ENCODE peak calls at places on chromosomes 3 and 15, in eight cellular contexts. P is Peyer's patch, W is breast epithelium, X is gastrocnemius medialis, B is AG09309, K is H9, R is nephron progenitor cell, C is tibial artery. H is an unnamed sample.

GRCh38 chr15:70488002-70488605 is 275.3 kb downstream of the UACA start:
- DNase-seq in P (peak; percentile 76), W (peak; percentile 68), X (peak; percentile 52), B (no peak), K (peak; percentile 75), R (peak; percentile 85), C (peak; percentile 83), H (peak; percentile 81)

GRCh38 chr15:63367900-63368299 is 13.7 kb downstream of the CA12 start:
- DNase-seq in P (no peak), W (no peak), X (no peak), B (no peak), K (no peak), R (no peak), C (no peak), H (no peak)

GRCh38 chr3:65928110-65928509 is 110.6 kb downstream of the MAGI1 start:
- DNase-seq in P (no peak), W (no peak), X (no peak), B (no peak), K (no peak), R (no peak), C (no peak), H (no peak)

GRCh38 chr3:50157821-50158556 is 2.9 kb downstream of the SEMA3F start:
- DNase-seq in P (no peak), W (peak; percentile 58), X (no peak), B (no peak), K (no peak), R (no peak), C (no peak), H (no peak)

GRCh38 chr3:136838641-136839555 is 20.0 kb downstream of the SLC35G2 start:
- DNase-seq in P (no peak), W (no peak), X (no peak), B (no peak), K (no peak), R (no peak), C (no peak), H (no peak)

GRCh38 chr3:159928692-159929091 is 59.9 kb upstream of the IL12A start:
- DNase-seq in P (no peak), W (no peak), X (no peak), B (peak; percentile 100), K (no peak), R (no peak), C (no peak), H (no peak)

GRCh38 chr15:39488498-39488897 is 92.4 kb upstream of the THBS1 start:
- DNase-seq in P (no peak), W (peak; percentile 40), X (no peak), B (no peak), K (no peak), R (no peak), C (no peak), H (no peak)

GRCh38 chr3:182244222-182244971 is 532.7 kb downstream of the SOX2 start:
- DNase-seq in P (no peak), W (no peak), X (no peak), B (no peak), K (no peak), R (no peak), C (no peak), H (peak; percentile 26)

GRCh38 chr3:88033806-88034205 is 25.0 kb downstream of the CGGBP1 start:
- DNase-seq in P (no peak), W (no peak), X (no peak), B (no peak), K (no peak), R (no peak), C (no peak), H (no peak)

GRCh38 chr3:22372292-22372949 is 621.4 kb upstream of the ZNF385D start:
- DNase-seq in P (no peak), W (no peak), X (no peak), B (no peak), K (peak; percentile 62), R (peak; percentile 76), C (no peak), H (peak; percentile 46)

GRCh38 chr3:16377196-16377595 is 112.2 kb downstream of the OXNAD1 start:
- DNase-seq in P (peak; percentile 24), W (no peak), X (no peak), B (no peak), K (no peak), R (no peak), C (no peak), H (no peak)

GRCh38 chr3:159234306-159234705 is 432.5 kb downstream of the MFSD1 start:
- DNase-seq in P (no peak), W (no peak), X (no peak), B (peak; percentile 45), K (no peak), R (no peak), C (no peak), H (no peak)

GRCh38 chr3:82376883-82377282 is 615.4 kb upstream of the GBE1 start:
- DNase-seq in P (no peak), W (no peak), X (no peak), B (no peak), K (no peak), R (no peak), C (no peak), H (no peak)

GRCh38 chr15:74062236-74062635 is 20.1 kb downstream of the GOLGA6A start:
- DNase-seq in P (no peak), W (no peak), X (no peak), B (no peak), K (no peak), R (no peak), C (no peak), H (no peak)

GRCh38 chr3:107375682-107376081 is 1.6 kb upstream of the CCDC54 start:
- DNase-seq in P (no peak), W (no peak), X (no peak), B (no peak), K (no peak), R (no peak), C (no peak), H (no peak)

GRCh38 chr15:40825661-40826088 is 2.8 kb downstream of the PPP1R14D start:
- DNase-seq in P (no peak), W (no peak), X (no peak), B (peak; percentile 16), K (no peak), R (no peak), C (no peak), H (no peak)

DNA sequence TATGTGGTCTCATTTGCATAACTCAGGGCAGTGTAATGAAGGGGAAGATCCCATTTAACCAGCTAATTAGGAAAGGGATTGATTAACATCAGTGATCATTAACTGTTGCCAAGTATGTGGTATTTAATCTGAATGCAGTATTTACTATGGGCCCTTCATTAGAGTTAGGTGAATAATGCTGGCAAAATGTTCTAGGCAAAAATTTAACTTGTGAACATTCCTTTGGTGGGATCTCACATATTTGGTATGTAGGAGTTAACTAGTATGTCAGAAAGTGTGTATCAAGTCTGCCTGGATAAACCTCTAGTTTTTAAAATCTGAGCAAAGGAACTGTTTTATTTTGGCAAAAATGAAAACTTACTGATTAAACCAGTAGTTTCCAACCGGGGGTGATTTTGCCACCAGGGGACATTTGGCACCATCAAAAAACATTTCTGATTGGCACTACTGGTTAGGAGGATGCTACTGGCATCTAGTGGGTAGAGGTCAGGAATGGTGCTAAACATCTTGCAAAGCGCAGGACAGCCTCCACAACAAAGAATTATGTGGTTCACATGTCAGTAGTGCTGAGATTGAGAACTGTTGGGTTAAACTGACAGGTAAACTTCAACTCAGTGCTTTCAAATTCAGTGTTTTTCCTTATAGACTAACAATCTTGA is 22.5 kb downstream of the LRTM1 start:
- DNase-seq in P (no peak), W (no peak), X (no peak), B (no peak), K (no peak), R (no peak), C (no peak), H (no peak)
- TF ChIP-seq CTCF in P (no peak), W (no peak), X (no peak), B (no peak), K (no peak), R (no peak), C (no peak), H (no peak)

DNA sequence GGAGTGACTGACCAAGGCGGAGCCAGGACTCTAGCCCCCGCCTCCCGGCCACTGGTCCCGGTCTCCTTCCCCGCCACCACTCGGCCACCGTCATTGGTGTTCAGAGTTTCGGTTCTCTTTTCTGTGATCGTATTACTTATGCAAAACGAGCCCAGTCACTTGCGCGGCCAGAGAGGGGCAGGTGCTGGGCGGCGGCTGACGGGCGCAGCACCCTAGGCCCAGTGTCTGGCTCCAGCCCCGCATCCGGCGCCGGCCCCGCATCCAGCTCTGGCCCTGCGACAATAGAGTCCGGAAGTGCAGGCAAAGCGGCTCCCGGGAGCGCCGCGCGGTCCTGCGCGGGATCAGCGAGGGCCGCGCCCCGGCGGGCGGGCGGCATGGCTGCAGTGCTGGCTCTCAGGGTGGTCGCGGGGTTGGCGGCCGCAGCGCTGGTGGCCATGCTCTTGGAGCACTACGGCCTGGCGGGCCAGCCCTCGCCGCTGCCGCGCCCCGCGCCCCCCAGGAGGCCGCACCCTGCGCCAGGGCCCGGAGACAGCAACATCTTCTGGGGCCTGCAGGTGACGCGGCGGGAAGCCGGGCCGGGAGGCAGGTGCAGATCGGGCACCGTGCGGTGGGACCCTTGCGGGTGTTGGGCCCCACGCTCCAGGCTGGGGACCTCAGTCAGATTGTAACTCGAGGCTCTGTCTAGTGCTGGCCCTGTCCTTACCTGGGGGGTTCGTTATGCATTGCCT is at the start of gene TMEM62:
- DNase-seq in P (peak; percentile 90), W (peak; percentile 78), X (peak; percentile 83), B (peak; percentile 1), K (peak; percentile 81), R (peak; percentile 76), C (peak; percentile 93), H (peak; percentile 52)
- TF ChIP-seq CTCF in P (no peak), W (no peak), X (peak; percentile 10), B (no peak), K (no peak), R (no peak), C (no peak), H (no peak)

DNA sequence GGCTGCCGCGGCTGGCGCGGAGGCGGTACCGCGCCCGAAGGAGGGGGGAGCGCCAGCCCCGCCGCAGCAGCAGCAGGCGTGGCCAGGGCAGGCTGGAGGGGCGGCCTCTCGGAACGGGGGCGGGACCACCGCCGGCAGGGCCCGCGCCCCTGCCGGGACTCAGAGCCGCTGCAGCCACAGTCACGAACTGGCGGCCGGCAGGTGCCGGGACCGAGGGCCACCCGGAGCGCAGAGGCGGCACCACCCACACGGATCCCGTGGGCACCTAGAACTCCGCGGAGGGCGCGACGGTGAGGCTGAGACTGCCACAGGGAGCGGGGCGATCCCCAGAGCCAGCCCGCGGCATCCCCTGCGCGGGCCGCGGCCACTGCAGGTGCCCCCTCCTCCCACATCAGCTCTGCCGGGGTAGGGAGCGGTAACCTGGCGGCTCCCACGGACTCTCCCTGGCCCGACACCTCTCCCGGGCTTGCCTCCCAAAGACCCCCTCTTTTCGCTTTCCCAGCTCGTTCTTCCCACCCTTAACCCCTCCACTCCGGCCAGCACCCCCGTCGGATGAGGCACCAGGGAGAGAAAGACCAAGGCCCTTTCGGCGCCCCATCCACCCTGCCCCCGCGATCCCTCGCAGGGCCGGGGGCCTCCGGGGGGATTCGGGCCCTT is at the start of gene VWA5B2:
- DNase-seq in P (peak; percentile 62), W (peak; percentile 26), X (no peak), B (no peak), K (peak; percentile 82), R (peak; percentile 84), C (no peak), H (peak; percentile 59)
- TF ChIP-seq CTCF in P (peak; percentile 39), W (peak; percentile 29), X (peak; percentile 32), B (no peak), K (peak; percentile 46), R (peak; percentile 6), C (no peak), H (peak; percentile 45)

DNA sequence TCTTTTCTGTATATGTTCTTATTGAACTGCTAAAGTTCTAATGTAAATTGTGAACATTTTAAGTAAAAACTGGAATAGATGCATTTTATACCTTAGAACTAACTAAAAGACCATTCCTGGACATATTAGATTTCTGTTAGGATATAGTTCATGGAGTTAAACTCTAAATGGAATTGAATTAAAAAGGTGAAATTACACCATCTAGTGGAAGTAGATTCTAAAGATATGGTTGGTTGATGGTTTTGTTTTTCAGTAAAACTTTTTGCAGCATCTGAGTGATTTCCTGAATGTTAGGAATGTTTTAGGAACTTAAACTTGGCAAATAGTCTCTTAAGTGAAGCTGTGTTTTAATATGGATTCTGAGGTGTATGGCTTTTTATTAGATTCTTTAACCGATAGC is 96.8 kb downstream of the SLMAP start:
- DNase-seq in P (no peak), W (no peak), X (no peak), B (no peak), K (no peak), R (no peak), C (no peak), H (no peak)
- TF ChIP-seq CTCF in P (no peak), W (peak; percentile 32), X (no peak), B (peak; percentile 14), K (peak; percentile 41), R (no peak), C (peak; percentile 24), H (peak; percentile 56)